ENCODE peak calls at places on chromosome 15, in six cellular contexts. H is stimulated activated CD4-positive, alpha-beta T cell treated with anti-CD3 and anti-CD28 coated beads, Interleukin-15, amount 100 ng/mL, for 1 hour; Q is T follicular helper cell; A is endothelial cell; E is left ventricle myocardium superior; P is GM04504. L is an unnamed sample.
A peak's percentile ranks its signal among the peaks of the same experiment; 100 is the strongest.

GRCh38 chr15:84609818-84610525 is 9.2 kb downstream of the ZSCAN2 start:
- DNase-seq in Q (no peak), P (no peak), H (no peak), E (peak; percentile 55), A (no peak), L (no peak)

GRCh38 chr15:25933456-25934158 is 70.5 kb upstream of the ATP10A start:
- DNase-seq in E (peak; percentile 81), P (peak; percentile 71), H (peak; percentile 30), Q (peak; percentile 45), A (peak; percentile 58), L (peak; percentile 52)

GRCh38 chr15:79431636-79432344 is at the start of gene MINAR1:
- DNase-seq in E (peak; percentile 36), H (no peak), A (peak; percentile 71), Q (no peak), P (peak; percentile 20), L (no peak)

GRCh38 chr15:69535101-69535638 is 82.6 kb downstream of the RPLP1 start:
- DNase-seq in E (no peak), P (peak; percentile 13), Q (no peak), A (no peak), H (no peak), L (no peak)

GRCh38 chr15:51401065-51401780 is 59.8 kb downstream of the GLDN start:
- DNase-seq in Q (no peak), P (no peak), A (no peak), E (no peak), H (no peak), L (peak; percentile 24)

GRCh38 chr15:77870195-77871065 is 207.1 kb downstream of the TBC1D2B start:
- DNase-seq in Q (peak; percentile 3), P (no peak), E (peak; percentile 60), H (no peak), A (peak; percentile 86), L (peak; percentile 80)

GRCh38 chr15:80906159-80906775 is 83.4 kb downstream of the MESD start:
- DNase-seq in P (no peak), Q (no peak), H (no peak), E (no peak), A (no peak), L (no peak)

GRCh38 chr15:72155021-72155621 is 36.9 kb downstream of the SENP8 start:
- DNase-seq in E (peak; percentile 86), A (no peak), P (no peak), Q (no peak), H (no peak), L (peak; percentile 68)

GRCh38 chr15:46265664-46266063 is 630.8 kb downstream of the SQOR start:
- DNase-seq in H (no peak), A (no peak), P (no peak), E (no peak), Q (no peak), L (no peak)

GRCh38 chr15:64930778-64931240 is 19.1 kb downstream of the ANKDD1A start:
- DNase-seq in P (no peak), E (no peak), Q (no peak), H (no peak), A (no peak), L (peak; percentile 33)